ENCODE peak calls at places on chromosome 19, in four cellular contexts. One of them, this sample, is unnamed.

GRCh38 chr19:11265785-11266236 is 3.5 kb upstream of the DOCK6 start:
- DNase-seq in K562: no peak
- DNase-seq in A549: peak; percentile 87
- DNase-seq in GM12878: no peak
- DNase-seq in this sample: no peak

GRCh38 chr19:3968556-3969434 is 2.1 kb downstream of the DAPK3 start:
- DNase-seq in K562: peak; percentile 64
- DNase-seq in A549: peak; percentile 97
- DNase-seq in GM12878: no peak
- DNase-seq in this sample: peak; percentile 97

GRCh38 chr19:29529646-29530548 is 4.1 kb downstream of the VSTM2B start:
- DNase-seq in K562: no peak
- DNase-seq in A549: no peak
- DNase-seq in GM12878: no peak
- DNase-seq in this sample: no peak

GRCh38 chr19:55676889-55677505 is 2.0 kb downstream of the EPN1 start:
- DNase-seq in K562: no peak
- DNase-seq in A549: no peak
- DNase-seq in GM12878: no peak
- DNase-seq in this sample: no peak

GRCh38 chr19:35766571-35767104 is 8.7 kb downstream of the PROSER3 start:
- DNase-seq in K562: no peak
- DNase-seq in A549: no peak
- DNase-seq in GM12878: no peak
- DNase-seq in this sample: no peak

GRCh38 chr19:7969560-7969949 is 26.1 kb upstream of the TIMM44 start:
- DNase-seq in K562: no peak
- DNase-seq in A549: no peak
- DNase-seq in GM12878: no peak
- DNase-seq in this sample: peak; percentile 34

GRCh38 chr19:19510432-19510831 is 4.9 kb downstream of the TSSK6 start:
- DNase-seq in K562: no peak
- DNase-seq in A549: no peak
- DNase-seq in GM12878: no peak
- DNase-seq in this sample: no peak

GRCh38 chr19:47726467-47726866 is 13.2 kb downstream of the EHD2 start:
- DNase-seq in K562: no peak
- DNase-seq in A549: no peak
- DNase-seq in GM12878: no peak
- DNase-seq in this sample: no peak

GRCh38 chr19:19758164-19758563 is 25.3 kb upstream of the ZNF14 start:
- DNase-seq in K562: no peak
- DNase-seq in A549: no peak
- DNase-seq in GM12878: no peak
- DNase-seq in this sample: no peak

GRCh38 chr19:11387154-11388034 is 3.3 kb upstream of the EPOR start:
- DNase-seq in K562: no peak
- DNase-seq in A549: no peak
- DNase-seq in GM12878: no peak
- DNase-seq in this sample: no peak

GRCh38 chr19:21317821-21318220 is 11.4 kb downstream of the ZNF708 start:
- DNase-seq in K562: no peak
- DNase-seq in A549: no peak
- DNase-seq in GM12878: no peak
- DNase-seq in this sample: no peak

GRCh38 chr19:29552454-29553280 is 26.9 kb downstream of the VSTM2B start:
- DNase-seq in K562: no peak
- DNase-seq in A549: no peak
- DNase-seq in GM12878: peak; percentile 25
- DNase-seq in this sample: peak; percentile 24

GRCh38 chr19:42403586-42403985 is 13.5 kb upstream of the CNFN start:
- DNase-seq in K562: no peak
- DNase-seq in A549: no peak
- DNase-seq in GM12878: no peak
- DNase-seq in this sample: no peak

GRCh38 chr19:38329651-38330050 is 6.0 kb upstream of the CATSPERG start:
- DNase-seq in K562: no peak
- DNase-seq in A549: no peak
- DNase-seq in GM12878: no peak
- DNase-seq in this sample: no peak

GRCh38 chr19:13937479-13938360 is 497 bp downstream of the PODNL1 start:
- DNase-seq in K562: no peak
- DNase-seq in A549: no peak
- DNase-seq in GM12878: no peak
- DNase-seq in this sample: no peak

GRCh38 chr19:51948979-51949378 is 21.7 kb downstream of the ZNF613 start:
- DNase-seq in K562: no peak
- DNase-seq in A549: no peak
- DNase-seq in GM12878: no peak
- DNase-seq in this sample: no peak

GRCh38 chr19:53102701-53103140 is 501 bp downstream of the ZNF160 start:
- DNase-seq in K562: peak; percentile 30
- DNase-seq in A549: peak; percentile 29
- DNase-seq in GM12878: no peak
- DNase-seq in this sample: no peak

DNA sequence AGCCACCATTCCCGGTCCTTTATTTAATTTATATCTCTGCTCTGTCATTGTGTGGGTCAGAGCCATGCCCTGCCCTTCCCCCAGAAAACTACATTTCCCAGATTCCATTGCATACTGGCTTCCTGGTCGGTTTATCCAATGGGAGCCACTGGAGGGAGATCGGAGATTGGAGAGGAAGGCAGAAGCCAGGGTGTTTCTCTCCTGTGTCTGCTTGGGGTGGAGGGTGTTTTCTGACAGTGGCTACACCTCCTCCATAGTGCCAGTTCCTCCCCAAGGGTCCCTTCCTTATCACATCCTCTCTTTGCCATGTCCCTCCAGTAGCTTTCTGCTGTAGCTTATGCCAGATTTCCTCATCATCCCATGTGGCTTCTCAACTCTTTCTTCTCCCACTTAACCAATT is 19.0 kb downstream of the OLFM2 start:
- DNase-seq in K562: peak; percentile 81
- DNase-seq in A549: peak; percentile 61
- DNase-seq in GM12878: no peak
- DNase-seq in this sample: no peak
- TF ChIP-seq CEBPB in K562: no peak
- TF ChIP-seq CEBPB in A549: no peak
- TF ChIP-seq CEBPB in GM12878: no peak
- TF ChIP-seq CEBPB in this sample: no peak

DNA sequence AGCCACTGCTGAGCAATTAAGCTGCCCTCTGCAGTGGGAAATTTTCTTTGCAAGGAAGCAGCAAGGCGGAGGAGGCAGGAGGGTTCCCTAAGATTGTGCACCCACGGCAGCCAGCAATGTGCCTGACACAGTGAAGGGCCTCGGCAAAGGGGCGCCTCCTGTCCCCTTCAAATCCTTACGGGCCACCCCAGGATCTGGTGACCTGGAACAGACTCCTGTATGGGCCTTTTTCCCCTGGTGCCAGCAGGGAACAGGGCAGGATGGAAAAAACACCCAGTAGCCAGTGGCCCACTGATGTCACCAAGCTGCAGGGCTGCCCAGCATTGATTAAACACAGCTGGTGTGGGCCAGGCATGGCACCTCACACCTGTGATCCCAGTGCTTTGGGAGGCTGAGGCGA is 86.7 kb downstream of the GNG7 start:
- DNase-seq in K562: no peak
- DNase-seq in A549: no peak
- DNase-seq in GM12878: no peak
- DNase-seq in this sample: no peak
- TF ChIP-seq CHD2 in K562: no peak
- TF ChIP-seq CHD2 in A549: no peak
- TF ChIP-seq CHD2 in GM12878: no peak
- TF ChIP-seq CHD2 in this sample: no peak

GRCh38 chr19:46052896-46053295 is 12.1 kb upstream of the IGFL4 start:
- DNase-seq in K562: no peak
- DNase-seq in A549: no peak
- DNase-seq in GM12878: no peak
- DNase-seq in this sample: no peak

DNA sequence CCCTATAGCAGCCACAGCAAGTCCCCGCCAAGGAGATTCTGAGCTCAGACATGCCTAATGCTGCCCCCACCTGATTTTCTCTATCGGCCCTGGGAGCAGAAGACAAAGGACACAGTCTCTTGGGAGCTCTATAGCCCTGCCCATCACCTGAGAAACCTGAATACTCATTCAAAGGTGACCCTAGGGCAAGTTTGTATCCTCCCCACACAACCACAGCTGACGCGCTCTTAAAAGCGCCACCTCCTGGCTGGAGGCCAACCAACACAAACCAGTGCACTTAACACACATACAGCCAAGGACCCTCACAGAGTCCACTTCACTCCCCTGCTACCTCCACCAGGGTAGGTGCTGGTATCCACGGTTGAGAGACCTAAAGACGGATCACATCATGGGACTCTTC is 8.8 kb upstream of the IGFL4 start:
- DNase-seq in K562: peak; percentile 38
- DNase-seq in A549: no peak
- DNase-seq in GM12878: no peak
- DNase-seq in this sample: peak; percentile 81
- TF ChIP-seq CEBPB in K562: no peak
- TF ChIP-seq CEBPB in A549: no peak
- TF ChIP-seq CEBPB in GM12878: no peak
- TF ChIP-seq CEBPB in this sample: no peak

GRCh38 chr19:49387936-49388372 is at the start of gene KASH5:
- DNase-seq in K562: peak; percentile 90
- DNase-seq in A549: peak; percentile 91
- DNase-seq in GM12878: no peak
- DNase-seq in this sample: no peak
- TF ChIP-seq CHD2 in K562: no peak
- TF ChIP-seq CHD2 in A549: no peak
- TF ChIP-seq CHD2 in GM12878: no peak
- TF ChIP-seq CHD2 in this sample: no peak

GRCh38 chr19:49790866-49791265 is 22.2 kb downstream of the FUZ start:
- DNase-seq in K562: peak; percentile 58
- DNase-seq in A549: no peak
- DNase-seq in GM12878: no peak
- DNase-seq in this sample: no peak

GRCh38 chr19:49791776-49792445 is 21.2 kb downstream of the FUZ start:
- DNase-seq in K562: no peak
- DNase-seq in A549: no peak
- DNase-seq in GM12878: no peak
- DNase-seq in this sample: no peak

GRCh38 chr19:49787746-49788145 is 20.9 kb downstream of the AP2A1 start:
- DNase-seq in K562: no peak
- DNase-seq in A549: no peak
- DNase-seq in GM12878: no peak
- DNase-seq in this sample: no peak

GRCh38 chr19:49786432-49786831 is 19.6 kb downstream of the AP2A1 start:
- DNase-seq in K562: no peak
- DNase-seq in A549: peak; percentile 46
- DNase-seq in GM12878: no peak
- DNase-seq in this sample: no peak

GRCh38 chr19:49788857-49789256 is 22.1 kb downstream of the AP2A1 start:
- DNase-seq in K562: no peak
- DNase-seq in A549: no peak
- DNase-seq in GM12878: no peak
- DNase-seq in this sample: no peak
- TF ChIP-seq CEBPB in K562: no peak
- TF ChIP-seq CEBPB in A549: no peak
- TF ChIP-seq CEBPB in GM12878: no peak
- TF ChIP-seq CEBPB in this sample: no peak

DNA sequence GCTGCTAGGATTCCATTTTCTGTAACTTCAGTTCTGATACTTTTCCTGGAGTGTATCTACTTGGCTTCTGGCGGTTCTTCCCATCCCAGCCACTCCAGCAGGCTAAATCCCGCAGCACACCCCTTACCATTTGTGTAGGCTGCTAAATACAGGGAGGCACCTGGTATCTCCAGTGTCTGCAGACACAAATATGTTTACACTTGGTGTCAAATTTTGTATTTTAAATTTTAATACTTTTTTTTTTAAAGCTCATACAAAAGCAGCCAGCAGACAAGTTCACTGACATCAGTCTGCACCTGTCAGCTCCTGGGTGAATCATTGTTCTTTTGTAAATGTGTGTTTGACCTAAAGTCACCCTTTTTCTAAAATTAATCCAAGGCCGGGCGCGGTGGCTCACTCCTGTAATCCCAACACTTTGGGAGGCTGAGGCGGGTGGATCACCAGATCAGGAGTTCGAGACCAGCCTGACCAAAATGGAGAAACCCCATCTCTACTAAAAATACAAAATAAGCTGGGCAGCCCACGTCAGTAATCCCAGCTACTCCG is 3.4 kb upstream of the ZSCAN4 start:
- DNase-seq in K562: no peak
- DNase-seq in A549: no peak
- DNase-seq in GM12878: no peak
- DNase-seq in this sample: no peak
- TF ChIP-seq CHD2 in K562: no peak
- TF ChIP-seq CHD2 in A549: no peak
- TF ChIP-seq CHD2 in GM12878: no peak
- TF ChIP-seq CHD2 in this sample: no peak

GRCh38 chr19:45069056-45069455 is 7.2 kb downstream of the ZNF296 start:
- DNase-seq in K562: peak; percentile 30
- DNase-seq in A549: peak; percentile 74
- DNase-seq in GM12878: no peak
- DNase-seq in this sample: no peak
- TF ChIP-seq CEBPB in K562: no peak
- TF ChIP-seq CEBPB in A549: no peak
- TF ChIP-seq CEBPB in GM12878: no peak
- TF ChIP-seq CEBPB in this sample: no peak

GRCh38 chr19:1089891-1090290 is 5.3 kb downstream of the POLR2E start:
- DNase-seq in K562: no peak
- DNase-seq in A549: no peak
- DNase-seq in GM12878: no peak
- DNase-seq in this sample: no peak
- TF ChIP-seq CHD2 in K562: no peak
- TF ChIP-seq CHD2 in A549: no peak
- TF ChIP-seq CHD2 in GM12878: no peak
- TF ChIP-seq CHD2 in this sample: no peak